ENCODE peak calls at places on chromosomes 1 and 21, in five cellular contexts. H is psoas muscle, B is NCI-H146, U is HTR-8/SVneo, S is PC-3. P is an unnamed sample.

GRCh38 chr1:50271968-50272578 is 151.2 kb downstream of the DMRTA2 start:
- DNase-seq in U (no peak), H (peak), S (peak), B (peak), P (peak)

GRCh38 chr1:62689524-62689923 is 1.3 kb upstream of the DOCK7 start:
- DNase-seq in U (no peak), S (peak), B (no peak), H (no peak), P (no peak)

GRCh38 chr1:6026095-6026809 is 19.4 kb upstream of the KCNAB2 start:
- DNase-seq in S (no peak), U (no peak), B (peak), H (peak), P (no peak)

GRCh38 chr1:204206121-204206520 is 7.7 kb downstream of the GOLT1A start:
- DNase-seq in H (no peak), S (peak), B (no peak), U (no peak), P (no peak)

GRCh38 chr1:46603481-46603857 is 599 bp downstream of the MKNK1 start:
- DNase-seq in B (no peak), H (no peak), S (no peak), U (no peak), P (no peak)

GRCh38 chr1:44024903-44025525 is 6.2 kb downstream of the SLC6A9 start:
- DNase-seq in U (no peak), H (no peak), B (no peak), S (peak), P (no peak)

GRCh38 chr21:28541371-28542112 is 451.1 kb downstream of the LTN1 start:
- DNase-seq in U (no peak), H (no peak), S (no peak), B (no peak), P (no peak)

GRCh38 chr1:91814448-91814847 is 71.5 kb downstream of the TGFBR3 start:
- DNase-seq in H (no peak), B (no peak), S (no peak), U (no peak), P (no peak)

GRCh38 chr1:180252638-180253536 is 22.8 kb downstream of the LHX4 start:
- DNase-seq in H (peak), S (peak), U (peak), B (peak), P (no peak)

GRCh38 chr1:70361727-70362413 is 7.3 kb upstream of the ANKRD13C start:
- DNase-seq in B (peak), H (no peak), U (no peak), S (peak), P (no peak)

GRCh38 chr1:208052135-208052534 is 141.2 kb upstream of the CD34 start:
- DNase-seq in S (no peak), B (no peak), H (no peak), U (no peak), P (no peak)

GRCh38 chr1:46582972-46583371 is 21.1 kb downstream of the MKNK1 start:
- DNase-seq in H (no peak), U (no peak), S (no peak), B (no peak), P (no peak)

GRCh38 chr1:50213505-50213904 is 104.8 kb downstream of the ELAVL4 start:
- DNase-seq in U (no peak), S (no peak), H (no peak), B (no peak), P (no peak)

GRCh38 chr1:206705187-206705586 is 20.5 kb downstream of the MAPKAPK2 start:
- DNase-seq in H (peak), U (no peak), S (no peak), B (peak), P (peak)

GRCh38 chr1:112457241-112457640 is 51.5 kb upstream of the WNT2B start:
- DNase-seq in U (no peak), H (no peak), S (no peak), B (no peak), P (no peak)

GRCh38 chr1:227542153-227543120 is 20.9 kb upstream of the ZNF678 start:
- DNase-seq in U (peak), H (peak), S (peak), B (peak), P (peak)

GRCh38 chr1:26913754-26914619 is at the start of gene NR0B2:
- DNase-seq in U (no peak), H (peak), S (no peak), B (peak), P (no peak)

GRCh38 chr1:85048296-85049064 is at the start of gene MCOLN3:
- DNase-seq in H (peak), B (peak), U (peak), S (peak), P (no peak)